ENCODE peak calls at places on chromosomes 2 and 18, in nine cellular contexts. P is body of pancreas; O is psoas muscle; C is fibroblast of lung; L is ascending aorta; A is tibial artery; W is effector memory CD4-positive, alpha-beta T cell; Z is cardiac muscle cell; R is K562. K is an unnamed sample. For H3K36me3, the result is how much of the 10 kb centered on the place peaks cover.

GRCh38 chr2:136225950-136226835 is 108.2 kb upstream of the CXCR4 start:
- DNase-seq in O (no peak), Z (peak), A (no peak), R (no peak), L (peak), C (no peak), P (no peak), W (peak), K (no peak)

GRCh38 chr2:24360050-24360962 is at the start of gene ITSN2:
- DNase-seq in L (peak), A (peak), P (peak), Z (peak), R (peak), O (peak), W (peak), C (peak), K (peak)

GRCh38 chr2:128306081-128306930 is 12.4 kb downstream of the HS6ST1 start:
- DNase-seq in R (no peak), C (peak), P (peak), W (no peak), L (no peak), Z (peak), O (peak), A (no peak), K (peak)

GRCh38 chr2:26916128-26916692 is 54.2 kb upstream of the MAPRE3 start:
- DNase-seq in L (peak), C (no peak), A (no peak), P (no peak), W (no peak), R (no peak), Z (no peak), O (no peak), K (no peak)

GRCh38 chr2:20052872-20053281 is 1.4 kb upstream of the LAPTM4A start:
- DNase-seq in P (peak), O (no peak), Z (no peak), C (peak), R (peak), A (peak), W (no peak), L (peak), K (no peak)

GRCh38 chr2:57862153-57862552 is 184.5 kb upstream of the VRK2 start:
- DNase-seq in R (no peak), C (no peak), P (no peak), L (no peak), Z (no peak), A (no peak), O (no peak), W (no peak), K (no peak)

GRCh38 chr2:202436631-202437030 is 60.5 kb downstream of the BMPR2 start:
- DNase-seq in A (no peak), W (no peak), R (no peak), P (no peak), Z (no peak), O (no peak), L (no peak), C (peak), K (no peak)

GRCh38 chr2:84923009-84923408 is 17.6 kb downstream of the TMSB10 start:
- DNase-seq in A (no peak), L (no peak), W (no peak), O (no peak), C (no peak), Z (no peak), R (no peak), P (no peak), K (no peak)

GRCh38 chr18:46481048-46481846 is 175.8 kb downstream of the LOXHD1 start:
- DNase-seq in C (peak), R (peak), Z (peak), L (no peak), O (no peak), A (no peak), W (peak), P (no peak), K (no peak)

GRCh38 chr2:77520981-77521380 is 1.2 kb downstream of the LRRTM4 start:
- DNase-seq in O (no peak), P (no peak), R (no peak), Z (peak), A (no peak), L (no peak), C (peak), W (no peak), K (no peak)

GRCh38 chr2:197599285-197599965 is 76.0 kb downstream of the RFTN2 start:
- DNase-seq in Z (no peak), W (no peak), P (no peak), C (peak), R (peak), O (no peak), L (no peak), A (no peak), K (no peak)

GRCh38 chr2:239127513-239127912 is 273.3 kb downstream of the HDAC4 start:
- DNase-seq in A (no peak), O (no peak), C (no peak), W (no peak), R (no peak), Z (no peak), L (no peak), P (no peak), K (no peak)
- H3K36me3 ChIP-seq in A (under half), O (half or more), C (under half), W (half or more), R (under half), Z (under half), L (half or more), P (under half), K (under half)

GRCh38 chr18:9053814-9054213 is 48.7 kb upstream of the NDUFV2 start:
- DNase-seq in Z (no peak), R (no peak), P (no peak), A (no peak), L (no peak), C (no peak), W (no peak), O (no peak), K (no peak)
- H3K27ac ChIP-seq in Z (no peak), R (no peak), P (no peak), A (no peak), L (no peak), C (no peak), W (no peak), O (no peak), K (no peak)

DNA sequence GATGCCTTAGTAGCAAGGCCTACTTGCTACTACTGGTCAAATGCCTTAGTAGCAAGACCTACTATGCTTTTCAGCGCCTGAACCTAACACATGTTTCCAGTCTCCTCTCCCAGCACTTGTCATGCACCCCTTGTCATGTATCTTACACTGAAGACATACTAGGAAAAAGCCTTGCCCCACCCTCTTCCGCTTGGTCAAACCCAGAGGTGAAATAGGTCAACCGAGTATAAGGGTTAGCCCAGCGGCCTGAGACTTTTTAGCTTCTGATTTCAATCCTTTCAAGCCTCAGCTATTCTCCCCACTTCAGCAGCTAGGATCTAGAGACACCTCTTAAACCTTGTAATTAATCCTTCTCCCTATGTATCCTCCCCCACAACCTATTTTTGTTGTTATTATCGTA is 73.3 kb downstream of the UPP2 start:
- DNase-seq in O (no peak), R (no peak), L (no peak), C (no peak), W (no peak), P (no peak), Z (no peak), A (no peak), K (no peak)
- H3K36me3 ChIP-seq in O (under half), R (under half), L (under half), C (under half), W (under half), P (under half), Z (under half), A (under half), K (under half)

DNA sequence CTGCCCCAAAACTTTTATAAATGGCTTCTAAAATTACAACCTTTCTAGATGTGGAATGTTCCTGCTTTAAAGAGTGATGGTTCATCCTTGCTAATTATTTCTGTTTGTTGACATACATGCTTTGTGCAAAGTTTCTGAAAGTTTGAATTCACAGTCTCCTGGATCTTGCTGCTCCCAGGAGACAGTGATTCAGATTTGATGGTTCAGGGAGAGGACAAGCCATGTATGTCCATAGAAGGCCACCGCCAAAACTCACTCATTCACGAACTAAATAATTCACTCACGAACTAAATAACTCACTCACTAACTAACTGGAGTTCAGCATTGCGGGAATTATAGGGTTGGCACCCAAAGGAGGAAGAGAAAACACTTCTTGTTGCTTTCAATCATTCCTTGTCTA is 416.5 kb upstream of the ZEB2 start:
- DNase-seq in C (no peak), O (no peak), R (no peak), P (no peak), Z (no peak), W (no peak), A (no peak), L (no peak), K (no peak)
- H3K27ac ChIP-seq in C (no peak), O (no peak), R (no peak), P (no peak), Z (no peak), W (no peak), A (peak), L (peak), K (no peak)

DNA sequence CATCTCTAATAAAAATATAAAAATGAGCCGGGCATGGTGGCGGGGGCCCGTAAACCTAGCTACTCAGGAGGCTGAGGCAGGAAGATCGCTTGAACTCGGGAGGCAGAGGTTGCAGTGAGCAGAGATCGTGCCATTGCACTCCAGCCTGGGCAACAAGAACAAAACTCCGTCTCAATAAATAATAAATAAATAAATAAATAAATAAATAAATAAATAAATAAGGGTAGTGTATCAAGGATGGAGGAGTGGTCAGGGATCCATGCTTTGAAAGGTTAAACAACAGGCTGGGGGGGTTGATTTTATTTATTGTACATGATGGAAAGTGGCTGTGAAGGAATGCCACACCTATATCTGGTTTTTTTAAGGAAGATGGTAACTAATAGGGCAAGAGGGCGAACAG is 63.2 kb downstream of the AP1S3 start:
- DNase-seq in L (no peak), Z (no peak), P (no peak), R (no peak), W (no peak), A (no peak), O (no peak), C (no peak), K (no peak)
- H3K36me3 ChIP-seq in L (under half), Z (under half), P (under half), R (under half), W (under half), A (under half), O (under half), C (under half), K (under half)

DNA sequence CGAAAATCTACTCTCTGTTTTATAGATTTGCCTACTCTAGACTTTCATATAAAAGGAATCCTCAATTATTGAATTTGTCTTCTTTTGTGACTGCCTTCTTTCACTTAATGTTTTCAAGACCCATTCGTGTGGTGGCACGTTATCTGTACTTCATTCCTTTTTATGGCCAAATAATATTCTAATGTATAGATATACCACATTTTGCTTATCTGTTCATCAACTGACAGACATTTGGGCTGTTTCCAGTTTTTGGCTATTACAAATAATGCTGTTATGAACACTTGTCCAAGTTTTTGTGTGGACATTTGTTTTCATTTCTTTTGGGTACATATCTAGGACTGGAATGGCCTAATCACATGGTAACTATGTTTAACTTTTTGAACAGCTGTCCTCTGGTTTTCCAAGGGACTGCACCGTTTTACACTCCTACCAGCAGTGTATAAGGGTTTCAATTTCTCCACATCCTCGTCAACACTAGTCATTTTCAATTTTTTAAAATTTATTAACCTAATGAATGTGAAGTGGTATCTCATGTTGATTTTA is 9.3 kb upstream of the NPAS2 start:
- DNase-seq in O (no peak), W (no peak), A (no peak), L (no peak), R (no peak), C (no peak), Z (no peak), P (no peak), K (no peak)
- H3K27ac ChIP-seq in O (no peak), W (no peak), A (no peak), L (no peak), R (no peak), C (no peak), Z (no peak), P (no peak), K (no peak)

DNA sequence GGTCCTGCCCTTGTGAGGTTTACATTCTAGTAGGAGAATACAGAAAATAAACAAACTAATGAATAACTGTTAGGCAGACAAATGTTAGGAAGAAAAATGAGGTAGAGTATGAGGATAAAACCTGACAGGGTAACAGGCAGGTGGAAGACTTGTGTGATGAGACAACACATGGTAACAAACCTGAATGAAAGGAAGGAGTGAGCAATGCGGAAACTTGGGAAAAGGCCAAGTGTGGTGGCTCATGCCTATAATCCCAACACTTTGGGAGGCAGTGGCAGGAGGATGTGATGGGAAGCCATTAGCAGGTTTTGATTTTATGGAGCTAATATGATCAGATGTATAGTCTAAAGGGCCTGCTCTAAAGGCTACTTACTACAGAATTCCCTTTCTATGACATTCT is 74.2 kb downstream of the INO80D start:
- DNase-seq in R (no peak), W (no peak), P (no peak), L (no peak), C (no peak), O (no peak), A (no peak), Z (no peak), K (no peak)
- H3K36me3 ChIP-seq in R (under half), W (under half), P (under half), L (half or more), C (under half), O (half or more), A (under half), Z (under half), K (under half)

GRCh38 chr2:28423856-28424605 is 31.4 kb downstream of the FOSL2 start:
- DNase-seq in C (no peak), L (no peak), P (no peak), Z (no peak), A (no peak), O (peak), W (no peak), R (no peak), K (no peak)
- H3K27ac ChIP-seq in C (no peak), L (peak), P (peak), Z (no peak), A (no peak), O (no peak), W (peak), R (no peak), K (no peak)

GRCh38 chr2:150467641-150467963 is 19.9 kb downstream of the RND3 start:
- DNase-seq in L (no peak), Z (no peak), W (no peak), P (no peak), R (no peak), A (no peak), O (no peak), C (no peak), K (no peak)

GRCh38 chr2:150468350-150468960 is 19.0 kb downstream of the RND3 start:
- DNase-seq in C (peak), O (no peak), R (no peak), W (no peak), A (no peak), P (no peak), L (no peak), Z (no peak), K (no peak)

GRCh38 chr2:150470435-150470834 is 17.0 kb downstream of the RND3 start:
- DNase-seq in A (no peak), W (no peak), R (no peak), Z (no peak), C (no peak), L (no peak), O (no peak), P (no peak), K (no peak)

GRCh38 chr2:150472122-150472899 is 15.2 kb downstream of the RND3 start:
- DNase-seq in L (peak), P (peak), W (no peak), C (peak), R (no peak), Z (no peak), O (peak), A (peak), K (peak)

DNA sequence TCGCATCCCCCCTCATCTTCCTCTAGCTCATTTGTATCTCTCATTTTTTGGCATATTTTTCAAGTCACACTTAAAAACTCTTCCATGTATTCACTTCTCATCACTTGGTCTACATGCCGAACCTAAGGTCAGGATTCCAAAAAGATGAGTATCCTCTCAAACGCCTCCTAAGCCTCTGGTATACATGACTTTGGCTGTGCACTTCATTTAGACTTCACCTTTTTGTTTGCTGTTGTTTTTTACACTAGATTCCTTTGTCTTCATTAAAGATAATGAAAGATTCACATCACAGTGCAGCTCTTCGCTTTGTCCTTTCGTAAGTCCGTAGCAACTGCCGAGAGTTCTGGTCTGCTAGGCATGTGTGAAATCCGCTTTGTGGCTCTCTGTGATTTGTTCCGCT is 17.8 kb downstream of the RND3 start:
- DNase-seq in Z (no peak), O (no peak), R (no peak), A (no peak), L (no peak), W (no peak), P (no peak), C (no peak), K (no peak)
- H3K36me3 ChIP-seq in Z (under half), O (under half), R (under half), A (under half), L (under half), W (under half), P (under half), C (under half), K (half or more)

DNA sequence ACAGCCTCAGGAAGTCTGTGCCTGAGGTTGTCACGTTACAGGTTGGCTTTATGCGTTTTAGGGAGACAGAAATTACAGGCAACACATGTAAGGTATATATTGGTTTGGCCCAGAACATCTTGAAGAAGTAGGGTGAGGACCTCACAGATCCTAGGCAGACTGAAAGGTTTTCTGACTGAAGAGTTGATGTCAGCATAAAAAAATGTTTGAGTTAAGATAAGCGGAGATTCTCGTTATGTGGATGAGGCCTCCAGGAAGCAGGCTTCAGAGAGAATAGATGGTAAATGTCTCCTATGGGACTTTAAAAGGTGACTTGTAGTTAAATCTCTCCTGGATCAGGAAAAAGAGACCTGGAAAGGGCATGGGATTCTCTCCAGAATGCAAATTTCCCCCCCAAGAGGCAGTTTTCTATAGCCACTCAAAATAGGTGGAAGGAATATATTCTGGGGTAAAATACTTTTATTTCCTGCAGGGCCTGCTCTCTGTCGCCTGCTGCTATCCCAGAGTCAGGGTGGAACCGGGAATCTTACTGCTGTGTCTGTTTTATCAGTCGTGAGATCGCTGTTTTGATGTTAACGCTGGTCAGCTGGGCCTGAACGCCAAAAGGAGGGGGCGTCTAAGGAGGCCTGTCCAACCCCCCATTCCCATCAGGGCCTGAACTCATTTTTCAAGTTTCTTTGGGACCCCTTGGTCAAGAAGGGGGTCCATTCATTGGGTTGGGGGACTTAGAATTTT is 171.1 kb downstream of the HDAC4 start:
- DNase-seq in A (no peak), L (peak), W (no peak), R (no peak), O (no peak), C (no peak), P (no peak), Z (no peak), K (no peak)
- H3K27ac ChIP-seq in A (no peak), L (no peak), W (no peak), R (no peak), O (peak), C (no peak), P (no peak), Z (peak), K (no peak)

K was measured in right lobe of liver.